ENCODE peak calls at places on chromosomes 13 and 19, in four cellular contexts. One of them, this sample, is unnamed.

GRCh38 chr19:39543477-39543857 is 3.5 kb upstream of the EID2 start:
- DNase-seq in choroid plexus epithelial cell: no peak
- DNase-seq in fibroblast of lung: no peak
- DNase-seq in astrocyte of the cerebellum: no peak
- DNase-seq in this sample: no peak

GRCh38 chr19:12893582-12893981 is 2.6 kb downstream of the GCDH start:
- DNase-seq in choroid plexus epithelial cell: no peak
- DNase-seq in fibroblast of lung: no peak
- DNase-seq in astrocyte of the cerebellum: no peak
- DNase-seq in this sample: no peak

GRCh38 chr19:21823224-21823623 is 12.8 kb downstream of the ZNF43 start:
- DNase-seq in choroid plexus epithelial cell: no peak
- DNase-seq in fibroblast of lung: no peak
- DNase-seq in astrocyte of the cerebellum: no peak
- DNase-seq in this sample: no peak

GRCh38 chr19:46841458-46842083 is 9.1 kb downstream of the AP2S1 start:
- DNase-seq in choroid plexus epithelial cell: peak
- DNase-seq in fibroblast of lung: peak
- DNase-seq in astrocyte of the cerebellum: no peak
- DNase-seq in this sample: no peak

GRCh38 chr13:101829484-101829883 is 377.0 kb downstream of the ITGBL1 start:
- DNase-seq in choroid plexus epithelial cell: peak
- DNase-seq in fibroblast of lung: no peak
- DNase-seq in astrocyte of the cerebellum: peak
- DNase-seq in this sample: no peak

GRCh38 chr13:42633495-42633894 is 59.5 kb downstream of the TNFSF11 start:
- DNase-seq in choroid plexus epithelial cell: peak
- DNase-seq in fibroblast of lung: no peak
- DNase-seq in astrocyte of the cerebellum: no peak
- DNase-seq in this sample: no peak

GRCh38 chr13:85586422-85586831 is 212.8 kb downstream of the SLITRK6 start:
- DNase-seq in choroid plexus epithelial cell: peak
- DNase-seq in fibroblast of lung: peak
- DNase-seq in astrocyte of the cerebellum: peak
- DNase-seq in this sample: peak

GRCh38 chr19:29260477-29261317 is 47.7 kb upstream of the UQCRFS1 start:
- DNase-seq in choroid plexus epithelial cell: peak
- DNase-seq in fibroblast of lung: no peak
- DNase-seq in astrocyte of the cerebellum: no peak
- DNase-seq in this sample: no peak

GRCh38 chr13:97255515-97255999 is 33.4 kb downstream of the MBNL2 start:
- DNase-seq in choroid plexus epithelial cell: no peak
- DNase-seq in fibroblast of lung: peak
- DNase-seq in astrocyte of the cerebellum: no peak
- DNase-seq in this sample: no peak

GRCh38 chr13:32117696-32118095 is 86.1 kb downstream of the FRY start:
- DNase-seq in choroid plexus epithelial cell: peak
- DNase-seq in fibroblast of lung: no peak
- DNase-seq in astrocyte of the cerebellum: no peak
- DNase-seq in this sample: no peak

GRCh38 chr13:113968463-113969310 is 5.2 kb downstream of the C13orf46 start:
- DNase-seq in choroid plexus epithelial cell: no peak
- DNase-seq in fibroblast of lung: no peak
- DNase-seq in astrocyte of the cerebellum: no peak
- DNase-seq in this sample: no peak

GRCh38 chr13:64239372-64239771 is 2823.7 kb upstream of the PCDH20 start:
- DNase-seq in choroid plexus epithelial cell: peak
- DNase-seq in fibroblast of lung: peak
- DNase-seq in astrocyte of the cerebellum: peak
- DNase-seq in this sample: peak

GRCh38 chr19:42311612-42312160 is 1.4 kb upstream of the TMEM145 start:
- DNase-seq in choroid plexus epithelial cell: no peak
- DNase-seq in fibroblast of lung: no peak
- DNase-seq in astrocyte of the cerebellum: no peak
- DNase-seq in this sample: no peak

GRCh38 chr19:47005873-47006272 is 13.8 kb upstream of the NPAS1 start:
- DNase-seq in choroid plexus epithelial cell: no peak
- DNase-seq in fibroblast of lung: no peak
- DNase-seq in astrocyte of the cerebellum: no peak
- DNase-seq in this sample: no peak

GRCh38 chr13:101751488-101751887 is 299.0 kb downstream of the ITGBL1 start:
- DNase-seq in choroid plexus epithelial cell: peak
- DNase-seq in fibroblast of lung: peak
- DNase-seq in astrocyte of the cerebellum: peak
- DNase-seq in this sample: peak

GRCh38 chr13:97385854-97386253 is 48.1 kb upstream of the RAP2A start:
- DNase-seq in choroid plexus epithelial cell: peak
- DNase-seq in fibroblast of lung: peak
- DNase-seq in astrocyte of the cerebellum: no peak
- DNase-seq in this sample: no peak

GRCh38 chr19:46250057-46250456 is 20.5 kb downstream of the IGFL1 start:
- DNase-seq in choroid plexus epithelial cell: no peak
- DNase-seq in fibroblast of lung: no peak
- DNase-seq in astrocyte of the cerebellum: no peak
- DNase-seq in this sample: no peak

GRCh38 chr13:38394777-38395504 is 45.3 kb downstream of the UFM1 start:
- DNase-seq in choroid plexus epithelial cell: no peak
- DNase-seq in fibroblast of lung: peak
- DNase-seq in astrocyte of the cerebellum: no peak
- DNase-seq in this sample: no peak

GRCh38 chr13:72868229-72868628 is 86.3 kb downstream of the PIBF1 start:
- DNase-seq in choroid plexus epithelial cell: no peak
- DNase-seq in fibroblast of lung: no peak
- DNase-seq in astrocyte of the cerebellum: no peak
- DNase-seq in this sample: no peak

GRCh38 chr19:21850636-21851255 is 14.8 kb upstream of the ZNF43 start:
- DNase-seq in choroid plexus epithelial cell: no peak
- DNase-seq in fibroblast of lung: peak
- DNase-seq in astrocyte of the cerebellum: no peak
- DNase-seq in this sample: no peak

GRCh38 chr13:29474991-29475390 is 120.5 kb downstream of the SLC7A1 start:
- DNase-seq in choroid plexus epithelial cell: peak
- DNase-seq in fibroblast of lung: peak
- DNase-seq in astrocyte of the cerebellum: peak
- DNase-seq in this sample: peak

GRCh38 chr19:2478324-2478755 is 2.4 kb downstream of the GADD45B start:
- DNase-seq in choroid plexus epithelial cell: peak
- DNase-seq in fibroblast of lung: peak
- DNase-seq in astrocyte of the cerebellum: no peak
- DNase-seq in this sample: no peak

GRCh38 chr19:11005521-11005920 is 44.7 kb downstream of the SMARCA4 start:
- DNase-seq in choroid plexus epithelial cell: no peak
- DNase-seq in fibroblast of lung: no peak
- DNase-seq in astrocyte of the cerebellum: no peak
- DNase-seq in this sample: no peak

GRCh38 chr13:94198666-94199065 is 280.8 kb downstream of the DCT start:
- DNase-seq in choroid plexus epithelial cell: peak
- DNase-seq in fibroblast of lung: peak
- DNase-seq in astrocyte of the cerebellum: peak
- DNase-seq in this sample: no peak

DNA sequence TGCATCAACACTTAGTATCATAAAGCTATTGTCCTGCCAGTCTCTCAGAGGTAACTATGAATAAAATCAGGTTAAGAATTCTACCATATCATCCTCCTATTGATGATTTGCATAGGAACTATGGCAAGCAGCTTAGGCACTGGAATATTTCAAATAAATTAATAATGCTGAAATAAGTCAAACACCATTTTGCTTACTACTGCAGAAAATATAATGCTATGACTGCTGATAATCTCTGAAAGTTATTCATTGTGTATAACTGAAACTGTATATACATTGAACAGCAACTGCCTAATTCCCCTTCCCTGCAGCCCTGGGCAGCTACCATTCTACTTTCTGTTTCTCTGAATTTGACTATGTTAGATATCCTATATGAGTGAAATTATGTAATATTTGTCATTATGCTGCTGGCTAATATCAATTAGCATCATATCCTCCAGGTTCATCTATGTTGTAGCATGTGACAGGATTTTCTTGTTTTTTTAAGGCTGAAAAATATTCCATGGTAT is 318.8 kb upstream of the SGCG start:
- DNase-seq in choroid plexus epithelial cell: no peak
- DNase-seq in fibroblast of lung: no peak
- DNase-seq in astrocyte of the cerebellum: no peak
- DNase-seq in this sample: no peak
- H3K4me3 ChIP-seq in choroid plexus epithelial cell: no peak
- H3K4me3 ChIP-seq in fibroblast of lung: no peak
- H3K4me3 ChIP-seq in astrocyte of the cerebellum: no peak
- H3K4me3 ChIP-seq in this sample: no peak

GRCh38 chr19:49570997-49571676 is 9.2 kb downstream of the NOSIP start:
- DNase-seq in choroid plexus epithelial cell: no peak
- DNase-seq in fibroblast of lung: no peak
- DNase-seq in astrocyte of the cerebellum: no peak
- DNase-seq in this sample: no peak
- TF ChIP-seq CTCF in choroid plexus epithelial cell: no peak
- TF ChIP-seq CTCF in fibroblast of lung: no peak
- TF ChIP-seq CTCF in astrocyte of the cerebellum: no peak
- TF ChIP-seq CTCF in this sample: peak

GRCh38 chr13:61648546-61648945 is 232.9 kb upstream of the PCDH20 start:
- DNase-seq in choroid plexus epithelial cell: no peak
- DNase-seq in fibroblast of lung: no peak
- DNase-seq in astrocyte of the cerebellum: no peak
- DNase-seq in this sample: no peak
- H3K4me3 ChIP-seq in choroid plexus epithelial cell: no peak
- H3K4me3 ChIP-seq in fibroblast of lung: no peak
- H3K4me3 ChIP-seq in astrocyte of the cerebellum: no peak
- H3K4me3 ChIP-seq in this sample: no peak

GRCh38 chr13:23634897-23635296 is 64.7 kb downstream of the TNFRSF19 start:
- DNase-seq in choroid plexus epithelial cell: no peak
- DNase-seq in fibroblast of lung: no peak
- DNase-seq in astrocyte of the cerebellum: no peak
- DNase-seq in this sample: no peak
- TF ChIP-seq CTCF in choroid plexus epithelial cell: peak
- TF ChIP-seq CTCF in fibroblast of lung: no peak
- TF ChIP-seq CTCF in astrocyte of the cerebellum: no peak
- TF ChIP-seq CTCF in this sample: no peak

GRCh38 chr19:19719798-19720197 is 13.1 kb downstream of the ZNF14 start:
- DNase-seq in choroid plexus epithelial cell: no peak
- DNase-seq in fibroblast of lung: no peak
- DNase-seq in astrocyte of the cerebellum: no peak
- DNase-seq in this sample: no peak

DNA sequence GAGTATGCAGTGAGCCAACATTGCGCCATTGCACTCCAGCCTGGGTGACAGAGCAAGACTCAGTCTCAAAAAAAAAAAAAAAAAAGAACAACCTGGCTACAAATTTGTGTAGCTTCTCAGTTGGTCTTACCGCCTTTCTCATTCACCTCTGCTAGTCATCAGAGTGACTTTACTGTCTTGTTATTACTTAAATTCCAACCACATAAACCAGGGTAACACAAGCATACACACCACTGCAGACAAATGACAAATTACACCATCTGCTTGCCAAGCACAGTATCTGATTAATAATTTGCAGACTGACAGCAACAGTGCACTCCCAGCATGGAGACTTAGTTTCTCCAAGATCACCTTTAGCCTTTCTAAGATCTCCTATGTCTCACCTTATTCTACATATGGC is 11.0 kb downstream of the ZNF14 start:
- DNase-seq in choroid plexus epithelial cell: no peak
- DNase-seq in fibroblast of lung: no peak
- DNase-seq in astrocyte of the cerebellum: no peak
- DNase-seq in this sample: no peak
- H3K4me3 ChIP-seq in choroid plexus epithelial cell: no peak
- H3K4me3 ChIP-seq in fibroblast of lung: no peak
- H3K4me3 ChIP-seq in astrocyte of the cerebellum: no peak
- H3K4me3 ChIP-seq in this sample: no peak

GRCh38 chr13:79246575-79246949 is 159.5 kb downstream of the RBM26 start:
- DNase-seq in choroid plexus epithelial cell: no peak
- DNase-seq in fibroblast of lung: no peak
- DNase-seq in astrocyte of the cerebellum: no peak
- DNase-seq in this sample: no peak
- TF ChIP-seq CTCF in choroid plexus epithelial cell: no peak
- TF ChIP-seq CTCF in fibroblast of lung: no peak
- TF ChIP-seq CTCF in astrocyte of the cerebellum: no peak
- TF ChIP-seq CTCF in this sample: no peak

DNA sequence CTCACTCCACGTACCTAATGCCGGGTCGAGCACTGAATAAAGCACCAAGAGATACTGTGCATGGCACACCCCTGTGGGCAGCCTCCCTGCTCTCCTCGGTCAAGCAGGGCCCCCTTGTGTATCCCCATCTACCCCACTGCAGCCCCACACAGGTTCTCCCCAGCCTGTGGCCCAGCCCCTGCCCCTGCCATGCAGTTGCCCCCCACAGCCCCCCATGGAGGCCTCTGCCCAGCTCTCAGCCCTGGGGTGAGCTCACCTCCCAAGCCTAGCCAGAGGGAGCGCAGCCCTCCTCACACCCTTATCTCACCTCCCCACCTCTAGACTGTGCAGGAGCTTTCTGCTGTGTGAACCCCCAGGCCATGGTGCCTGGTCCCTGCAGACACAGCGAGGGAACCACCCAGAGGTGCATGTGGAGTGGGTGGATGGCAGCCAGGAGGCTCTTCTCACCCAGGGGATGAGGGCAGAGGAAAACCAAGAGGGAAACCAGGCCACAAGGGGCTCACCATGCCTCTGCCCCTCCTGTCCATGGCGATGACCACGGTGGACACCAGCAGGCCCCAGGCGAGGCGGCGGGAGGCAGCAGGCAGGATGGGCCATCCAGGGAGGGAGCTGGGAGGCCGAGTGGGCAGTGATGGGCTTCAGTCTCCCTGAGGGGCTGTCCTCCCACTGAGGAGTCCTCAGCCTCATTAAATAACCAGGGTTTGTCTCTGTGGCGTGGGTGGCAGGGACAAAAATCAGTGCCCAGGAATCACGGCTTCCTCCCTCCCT is 83.2 kb downstream of the ANKRD10 start:
- DNase-seq in choroid plexus epithelial cell: no peak
- DNase-seq in fibroblast of lung: no peak
- DNase-seq in astrocyte of the cerebellum: no peak
- DNase-seq in this sample: no peak
- H3K4me3 ChIP-seq in choroid plexus epithelial cell: no peak
- H3K4me3 ChIP-seq in fibroblast of lung: no peak
- H3K4me3 ChIP-seq in astrocyte of the cerebellum: no peak
- H3K4me3 ChIP-seq in this sample: no peak

GRCh38 chr19:43625918-43626579 is 6.6 kb upstream of the ZNF428 start:
- DNase-seq in choroid plexus epithelial cell: no peak
- DNase-seq in fibroblast of lung: no peak
- DNase-seq in astrocyte of the cerebellum: no peak
- DNase-seq in this sample: no peak
- TF ChIP-seq CTCF in choroid plexus epithelial cell: peak
- TF ChIP-seq CTCF in fibroblast of lung: no peak
- TF ChIP-seq CTCF in astrocyte of the cerebellum: no peak
- TF ChIP-seq CTCF in this sample: no peak

GRCh38 chr13:36674337-36675212 is 755 bp downstream of the SERTM1 start:
- DNase-seq in choroid plexus epithelial cell: no peak
- DNase-seq in fibroblast of lung: no peak
- DNase-seq in astrocyte of the cerebellum: no peak
- DNase-seq in this sample: no peak
- H3K4me3 ChIP-seq in choroid plexus epithelial cell: no peak
- H3K4me3 ChIP-seq in fibroblast of lung: no peak
- H3K4me3 ChIP-seq in astrocyte of the cerebellum: peak
- H3K4me3 ChIP-seq in this sample: peak